ENCODE peak calls at places on chromosome 15, in eight cellular contexts. U, X, Y, M, S, L, C and K are unnamed samples.

GRCh38 chr15:31503256-31503655 is 176.6 kb downstream of the KLF13 start:
- DNase-seq in U (no peak), X (no peak), Y (no peak), M (no peak), S (no peak), L (no peak), C (no peak), K (peak; percentile 53)

GRCh38 chr15:37046876-37047614 is 53.3 kb downstream of the MEIS2 start:
- DNase-seq in U (no peak), X (no peak), Y (peak; percentile 80), M (peak; percentile 81), S (no peak), L (peak; percentile 63), C (no peak), K (no peak)

GRCh38 chr15:41689834-41690233 is 29.6 kb downstream of the MGA start:
- DNase-seq in U (no peak), X (no peak), Y (no peak), M (peak; percentile 15), S (no peak), L (no peak), C (no peak), K (no peak)

GRCh38 chr15:41948499-41948898 is 23.9 kb downstream of the EHD4 start:
- DNase-seq in U (peak; percentile 84), X (no peak), Y (peak; percentile 50), M (no peak), S (peak; percentile 79), L (no peak), C (no peak), K (no peak)

GRCh38 chr15:37008205-37008604 is 92.1 kb downstream of the MEIS2 start:
- DNase-seq in U (no peak), X (no peak), Y (no peak), M (no peak), S (no peak), L (no peak), C (no peak), K (no peak)

GRCh38 chr15:95119041-95119440 is 887.7 kb downstream of the MCTP2 start:
- DNase-seq in U (no peak), X (no peak), Y (no peak), M (no peak), S (no peak), L (peak; percentile 85), C (no peak), K (no peak)

GRCh38 chr15:55372701-55373440 is 35.3 kb downstream of the CCPG1 start:
- DNase-seq in U (no peak), X (no peak), Y (no peak), M (no peak), S (no peak), L (no peak), C (no peak), K (no peak)

GRCh38 chr15:96331141-96331941 is 841 bp downstream of the NR2F2 start:
- DNase-seq in U (no peak), X (peak; percentile 74), Y (peak; percentile 64), M (peak; percentile 78), S (peak; percentile 74), L (peak; percentile 25), C (no peak), K (no peak)

GRCh38 chr15:77067691-77068367 is 3.1 kb downstream of the TSPAN3 start:
- DNase-seq in U (no peak), X (no peak), Y (no peak), M (no peak), S (no peak), L (no peak), C (no peak), K (no peak)

GRCh38 chr15:53917109-53917508 is 61.1 kb upstream of the UNC13C start:
- DNase-seq in U (no peak), X (no peak), Y (no peak), M (no peak), S (no peak), L (peak; percentile 76), C (no peak), K (no peak)

GRCh38 chr15:41019174-41019573 is 65.9 kb downstream of the CHAC1 start:
- DNase-seq in U (no peak), X (no peak), Y (no peak), M (no peak), S (no peak), L (no peak), C (no peak), K (no peak)

GRCh38 chr15:25787855-25788521 is 75.1 kb downstream of the ATP10A start:
- DNase-seq in U (peak; percentile 81), X (no peak), Y (peak; percentile 29), M (peak; percentile 14), S (no peak), L (peak; percentile 3), C (no peak), K (no peak)

GRCh38 chr15:57461541-57461940 is 85.2 kb downstream of the CGNL1 start:
- DNase-seq in U (no peak), X (no peak), Y (no peak), M (no peak), S (no peak), L (peak; percentile 68), C (no peak), K (no peak)

GRCh38 chr15:57463360-57463759 is 87.1 kb downstream of the CGNL1 start:
- DNase-seq in U (no peak), X (no peak), Y (no peak), M (no peak), S (no peak), L (no peak), C (no peak), K (no peak)

GRCh38 chr15:57464480-57464879 is 88.2 kb downstream of the CGNL1 start:
- DNase-seq in U (no peak), X (no peak), Y (no peak), M (no peak), S (no peak), L (no peak), C (no peak), K (no peak)

GRCh38 chr15:57460208-57460816 is 84.0 kb downstream of the CGNL1 start:
- DNase-seq in U (no peak), X (no peak), Y (no peak), M (no peak), S (no peak), L (no peak), C (no peak), K (no peak)

GRCh38 chr15:57462391-57462790 is 86.1 kb downstream of the CGNL1 start:
- DNase-seq in U (no peak), X (no peak), Y (peak; percentile 46), M (peak; percentile 42), S (no peak), L (peak; percentile 50), C (no peak), K (no peak)
- TF ChIP-seq CTCF in U (no peak), X (no peak), Y (peak; percentile 52), M (peak; percentile 37), S (no peak), L (no peak), C (no peak), K (peak; percentile 54)

GRCh38 chr15:75367913-75368688 is at the start of gene MAN2C1:
- DNase-seq in U (peak; percentile 97), X (peak; percentile 97), Y (peak; percentile 91), M (peak; percentile 95), S (peak; percentile 98), L (peak; percentile 98), C (peak; percentile 90), K (peak; percentile 96)
- TF ChIP-seq CTCF in U (peak; percentile 62), X (peak; percentile 65), Y (peak; percentile 78), M (peak; percentile 77), S (peak; percentile 73), L (peak; percentile 87), C (peak; percentile 82), K (peak; percentile 86)

GRCh38 chr15:100341662-100342560 is at the start of gene ADAMTS17:
- DNase-seq in U (peak; percentile 97), X (peak; percentile 96), Y (peak; percentile 69), M (peak; percentile 98), S (peak; percentile 98), L (peak; percentile 95), C (peak; percentile 93), K (peak; percentile 93)
- TF ChIP-seq CTCF in U (peak; percentile 98), X (peak; percentile 96), Y (peak; percentile 74), M (peak; percentile 97), S (peak; percentile 93), L (peak; percentile 87), C (peak; percentile 98), K (peak; percentile 84)

DNA sequence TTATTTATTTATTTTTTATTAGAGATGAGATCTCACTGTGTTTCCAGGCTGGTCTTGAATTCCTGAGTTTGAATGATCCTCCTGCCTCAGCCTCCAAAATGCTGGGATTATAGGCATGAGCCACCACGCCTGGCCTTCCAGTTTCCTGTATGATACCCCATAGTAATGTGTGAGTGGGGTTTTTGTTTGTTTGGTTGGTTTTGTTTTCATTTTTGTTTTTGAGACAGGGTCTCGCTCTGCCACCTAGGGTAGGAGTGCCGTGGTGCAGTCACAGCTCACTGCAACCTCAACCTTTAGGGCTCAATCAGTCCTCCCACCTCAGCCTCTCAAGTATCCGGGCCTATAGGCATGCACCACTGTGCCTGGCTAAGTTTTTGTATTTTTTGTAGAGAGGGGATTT is 30.9 kb downstream of the GOLM2 start:
- DNase-seq in U (no peak), X (no peak), Y (no peak), M (no peak), S (no peak), L (no peak), C (no peak), K (no peak)
- TF ChIP-seq CTCF in U (no peak), X (no peak), Y (no peak), M (no peak), S (no peak), L (no peak), C (no peak), K (no peak)

DNA sequence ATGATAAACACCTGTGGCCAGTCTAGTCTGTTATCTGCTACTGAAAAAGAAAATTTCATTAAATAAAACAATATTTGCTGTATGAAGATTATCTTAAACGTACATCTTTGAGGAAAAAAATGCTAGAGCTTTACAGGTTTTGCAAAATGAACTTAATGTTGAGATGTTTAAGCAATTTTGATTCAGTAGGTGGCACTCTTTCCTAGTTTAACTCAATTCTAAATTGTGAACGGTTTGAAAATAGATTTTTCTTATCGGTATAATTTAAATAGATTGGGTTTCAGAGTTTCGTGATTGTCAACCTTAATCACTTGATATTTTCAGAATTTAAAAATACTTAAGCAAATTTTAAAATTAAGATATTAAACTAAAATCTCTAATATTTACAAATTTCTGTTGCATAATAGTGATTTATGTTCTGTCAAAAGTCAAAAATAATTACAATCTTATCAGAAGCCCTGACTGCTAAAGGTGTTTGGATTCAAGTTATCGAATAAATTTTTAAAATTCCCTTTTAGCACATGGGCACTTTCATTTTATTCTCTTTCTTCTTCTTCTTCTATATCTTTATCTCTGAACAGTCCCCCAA is 7.0 kb upstream of the RNF111 start:
- DNase-seq in U (no peak), X (no peak), Y (peak; percentile 71), M (peak; percentile 64), S (no peak), L (peak; percentile 46), C (no peak), K (no peak)
- TF ChIP-seq CTCF in U (peak; percentile 59), X (peak; percentile 49), Y (peak; percentile 38), M (peak; percentile 45), S (peak; percentile 63), L (peak; percentile 25), C (peak; percentile 28), K (peak; percentile 63)

GRCh38 chr15:70512772-70513362 is 250.5 kb downstream of the UACA start:
- DNase-seq in U (no peak), X (no peak), Y (peak; percentile 44), M (peak; percentile 77), S (no peak), L (peak; percentile 73), C (no peak), K (no peak)
- TF ChIP-seq CTCF in U (no peak), X (peak; percentile 50), Y (peak; percentile 67), M (peak; percentile 90), S (no peak), L (peak; percentile 59), C (no peak), K (peak; percentile 52)